ENCODE peak calls at places on chromosome 3, in nine cellular contexts. S is neural progenitor cell, P is transverse colon, E is sigmoid colon, W is Peyer's patch, I is cardiac muscle cell, T is SJSA1, F is fibroblast of lung, A is neuronal stem cell. U is an unnamed sample.
A peak's percentile ranks its signal among the peaks of the same experiment; 100 is the strongest.

GRCh38 chr3:4575413-4575812 is 82.3 kb downstream of the ITPR1 start:
- DNase-seq in T (no peak), A (no peak), S (no peak), I (no peak), P (no peak), F (no peak), E (no peak), W (no peak), U (no peak)

GRCh38 chr3:132788299-132788698 is 66.1 kb upstream of the NPHP3 start:
- DNase-seq in S (no peak), T (no peak), P (no peak), I (peak; percentile 93), A (no peak), F (peak; percentile 76), W (no peak), E (no peak), U (no peak)

GRCh38 chr3:149564079-149564478 is 89.6 kb downstream of the TM4SF4 start:
- DNase-seq in A (no peak), I (peak; percentile 28), F (peak; percentile 64), S (no peak), P (no peak), T (no peak), W (no peak), E (no peak), U (no peak)

GRCh38 chr3:46228259-46229222 is 13.7 kb upstream of the CCR3 start:
- DNase-seq in S (no peak), W (no peak), E (peak; percentile 77), T (no peak), F (peak; percentile 19), I (peak; percentile 30), P (no peak), A (no peak), U (no peak)

GRCh38 chr3:36893137-36893557 is 51.7 kb downstream of the TRANK1 start:
- DNase-seq in F (peak; percentile 88), W (peak; percentile 50), I (peak; percentile 90), A (no peak), P (no peak), T (no peak), S (no peak), E (no peak), U (no peak)

GRCh38 chr3:114178770-114179368 is at the start of gene DRD3:
- DNase-seq in S (peak; percentile 87), A (peak; percentile 73), F (peak; percentile 55), I (peak; percentile 74), E (no peak), P (no peak), W (no peak), T (no peak), U (no peak)

GRCh38 chr3:159238646-159239045 is 436.8 kb downstream of the MFSD1 start:
- DNase-seq in A (no peak), E (no peak), W (no peak), T (no peak), S (no peak), I (no peak), F (peak; percentile 32), P (no peak), U (no peak)

GRCh38 chr3:32821686-32822296 is 4.0 kb downstream of the TRIM71 start:
- DNase-seq in A (no peak), I (no peak), T (no peak), P (no peak), W (no peak), E (no peak), S (peak; percentile 81), F (no peak), U (no peak)

GRCh38 chr3:66253790-66254620 is 33.2 kb downstream of the SLC25A26 start:
- DNase-seq in T (no peak), A (peak; percentile 31), P (no peak), I (peak; percentile 64), W (no peak), F (peak; percentile 33), E (no peak), S (peak; percentile 12), U (no peak)

GRCh38 chr3:45992133-45992729 is 3.4 kb downstream of the FYCO1 start:
- DNase-seq in I (no peak), W (no peak), A (no peak), P (no peak), E (peak; percentile 66), S (no peak), F (no peak), T (no peak), U (no peak)

GRCh38 chr3:16055606-16056209 is 118.8 kb upstream of the GALNT15 start:
- DNase-seq in I (no peak), E (no peak), A (no peak), W (no peak), P (no peak), S (no peak), T (no peak), F (peak; percentile 70), U (no peak)

GRCh38 chr3:46713898-46714552 is 3.6 kb downstream of the PRSS50 start:
- DNase-seq in S (no peak), E (peak; percentile 58), W (no peak), I (no peak), T (no peak), F (no peak), A (no peak), P (no peak), U (no peak)

GRCh38 chr3:171354049-171354705 is 106.0 kb downstream of the TNIK start:
- DNase-seq in F (no peak), T (no peak), A (no peak), S (no peak), P (no peak), I (no peak), E (no peak), W (no peak), U (no peak)

GRCh38 chr3:153977148-153977547 is 144.0 kb upstream of the ARHGEF26 start:
- DNase-seq in P (no peak), E (peak; percentile 66), T (no peak), I (peak; percentile 75), W (no peak), F (peak; percentile 67), S (no peak), A (no peak), U (no peak)

GRCh38 chr3:2851356-2851755 is 258.8 kb downstream of the IL5RA start:
- DNase-seq in F (no peak), I (no peak), S (no peak), W (no peak), A (no peak), E (no peak), P (no peak), T (no peak), U (no peak)
- H3K4me3 ChIP-seq in F (no peak overlapping the region), I (no peak overlapping the region), S (no peak overlapping the region), W (no peak overlapping the region), A (no peak overlapping the region), E (no peak overlapping the region), P (no peak overlapping the region), T (no peak overlapping the region), U (no peak overlapping the region)

DNA sequence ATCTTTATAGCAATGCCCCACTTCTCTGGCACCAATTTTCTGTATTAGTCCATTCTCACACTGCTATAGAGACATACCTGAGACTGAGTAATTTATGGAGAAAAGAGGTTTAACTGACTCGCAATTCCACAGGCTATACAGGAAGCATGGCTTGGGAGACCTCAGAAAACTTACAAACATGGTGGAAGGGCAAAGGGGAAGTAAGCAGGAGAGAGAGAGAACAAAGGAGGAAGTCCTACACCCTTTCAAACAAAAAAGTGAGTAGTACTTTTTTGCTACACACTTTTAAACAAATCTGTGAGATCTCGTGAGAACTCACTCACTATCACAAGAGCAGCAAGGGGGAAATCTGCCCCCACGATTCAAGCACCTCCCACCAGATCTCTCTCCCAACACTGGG is 67.8 kb upstream of the ZBED2 start:
- DNase-seq in I (no peak), E (no peak), S (no peak), T (no peak), P (no peak), W (no peak), F (no peak), A (no peak), U (no peak)
- H3K4me1 ChIP-seq in I (no peaks in the 10 kb centered on the region), E (no peaks in the 10 kb centered on the region), S (no peaks in the 10 kb centered on the region), T (peaks cover 22% of the 10 kb centered on the region), P (no peaks in the 10 kb centered on the region), W (no peaks in the 10 kb centered on the region), F (no peaks in the 10 kb centered on the region), A (no peaks in the 10 kb centered on the region), U (peaks cover 11% of the 10 kb centered on the region)

DNA sequence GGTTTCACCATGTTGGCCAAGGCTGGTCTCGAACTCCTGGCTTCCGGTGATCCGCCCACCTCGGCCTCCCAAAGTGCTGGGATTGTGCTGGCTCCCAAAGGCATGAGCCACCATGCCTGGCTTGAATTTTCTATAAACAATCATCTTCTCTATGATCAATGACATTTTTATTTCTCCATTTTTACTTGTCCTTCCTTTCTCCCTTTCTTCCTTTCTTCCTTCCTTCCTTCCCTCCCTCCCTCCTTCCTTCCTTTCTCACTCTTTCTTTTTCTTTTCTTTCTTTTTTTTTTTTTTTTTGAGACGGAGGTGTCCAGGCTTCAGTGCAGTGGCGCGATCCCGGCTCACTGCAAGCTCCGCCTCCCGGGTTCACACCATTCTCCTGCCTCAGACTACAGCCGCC is 8.6 kb upstream of the KPNA1 start:
- DNase-seq in P (no peak), F (no peak), W (no peak), E (no peak), A (no peak), S (no peak), T (no peak), I (no peak), U (no peak)
- H3K27me3 ChIP-seq in P (no peaks in the 10 kb centered on the region), F (no peaks in the 10 kb centered on the region), W (no peaks in the 10 kb centered on the region), E (no peaks in the 10 kb centered on the region), A (no peaks in the 10 kb centered on the region), S (no peaks in the 10 kb centered on the region), T (no peaks in the 10 kb centered on the region), I (no peaks in the 10 kb centered on the region), U (no peaks in the 10 kb centered on the region)

DNA sequence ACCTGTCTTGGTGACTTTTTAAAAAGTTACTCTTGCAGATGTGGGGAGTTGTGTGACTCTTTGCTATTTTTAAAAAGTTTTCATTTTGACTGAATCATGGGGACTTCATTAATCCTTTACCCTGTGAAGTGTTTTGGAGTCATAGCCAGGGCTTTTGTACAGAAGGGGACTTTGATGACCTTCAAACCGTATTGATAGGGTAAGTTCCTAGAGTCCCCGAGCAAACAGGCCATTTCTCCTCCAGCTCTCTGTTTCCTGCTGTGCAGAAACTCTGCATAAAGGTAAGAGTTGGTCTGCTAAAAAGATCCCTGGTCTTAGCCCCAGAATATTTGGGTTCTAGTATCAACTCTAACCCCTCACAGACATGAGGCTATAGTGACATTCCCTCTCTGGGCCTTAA is 170.8 kb upstream of the BCL6 start:
- DNase-seq in A (no peak), S (no peak), W (no peak), P (no peak), T (no peak), I (no peak), F (no peak), E (no peak), U (no peak)
- H3K4me3 ChIP-seq in A (no peak overlapping the region), S (no peak overlapping the region), W (no peak overlapping the region), P (no peak overlapping the region), T (no peak overlapping the region), I (no peak overlapping the region), F (no peak overlapping the region), E (no peak overlapping the region), U (no peak overlapping the region)

GRCh38 chr3:51709004-51709420 is 2.1 kb downstream of the GRM2 start:
- DNase-seq in A (no peak), F (no peak), I (no peak), T (peak; percentile 30), P (peak; percentile 4), W (no peak), E (no peak), S (no peak), U (no peak)
- H3K4me1 ChIP-seq in A (peaks cover 18% of the 10 kb centered on the region), F (no peaks in the 10 kb centered on the region), I (no peaks in the 10 kb centered on the region), T (peaks cover 4% of the 10 kb centered on the region), P (peaks cover 8% of the 10 kb centered on the region), W (no peaks in the 10 kb centered on the region), E (peaks cover 6% of the 10 kb centered on the region), S (peaks cover 7% of the 10 kb centered on the region), U (no peaks in the 10 kb centered on the region)

GRCh38 chr3:128995737-128996136 is 1.9 kb upstream of the CFAP92 start:
- DNase-seq in T (no peak), E (peak; percentile 1), F (no peak), A (no peak), P (no peak), W (no peak), I (no peak), S (peak; percentile 52), U (no peak)
- H3K27me3 ChIP-seq in T (peaks cover 7% of the 10 kb centered on the region), E (no peaks in the 10 kb centered on the region), F (peaks cover 39% of the 10 kb centered on the region), A (no peaks in the 10 kb centered on the region), P (peaks cover 30% of the 10 kb centered on the region), W (no peaks in the 10 kb centered on the region), I (peaks cover 70% of the 10 kb centered on the region), S (peaks cover 29% of the 10 kb centered on the region), U (no peaks in the 10 kb centered on the region)

U was measured in CD8-positive, alpha-beta T cell.